ENCODE peak calls at places on chromosomes 11 and 22, in eight cellular contexts. C is renal cortical epithelial cell; P is activated CD4-positive, alpha-beta T cell treated with anti-CD3 and anti-CD28 coated beads, Interleukin-2, amount 10 ng/mL, durations not matched to agents 7 days and 5 days; J is SW 1271; K is right cardiac atrium; I is stimulated activated CD8-positive, alpha-beta memory T cell treated with anti-CD3 and anti-CD28 coated beads, Interleukin-4, amount 100 ng/mL, for 1 hour; W is fibroblast of the aortic adventitia; T is AG08396. Z is an unnamed sample.

GRCh38 chr11:65653229-65654225 is 9.2 kb downstream of the RELA start:
- DNase-seq in C (peak), P (no peak), J (no peak), K (peak), I (no peak), W (peak), T (peak), Z (peak)

GRCh38 chr11:33835143-33835878 is 56.6 kb downstream of the LMO2 start:
- DNase-seq in C (peak), P (no peak), J (peak), K (no peak), I (no peak), W (peak), T (peak), Z (peak)

GRCh38 chr11:135023499-135023898 is 611.5 kb upstream of the B3GAT1 start:
- DNase-seq in C (no peak), P (no peak), J (no peak), K (no peak), I (no peak), W (no peak), T (no peak), Z (no peak)

GRCh38 chr11:74319139-74319538 is 7.7 kb upstream of the P4HA3 start:
- DNase-seq in C (peak), P (no peak), J (peak), K (no peak), I (no peak), W (peak), T (peak), Z (no peak)

GRCh38 chr11:69018924-69019323 is 5.9 kb upstream of the MRGPRF start:
- DNase-seq in C (peak), P (no peak), J (no peak), K (no peak), I (no peak), W (peak), T (peak), Z (no peak)

GRCh38 chr11:103683581-103683980 is 352.9 kb upstream of the DDI1 start:
- DNase-seq in C (peak), P (no peak), J (no peak), K (no peak), I (no peak), W (peak), T (no peak), Z (no peak)

GRCh38 chr11:66176650-66177049 is 91.8 kb upstream of the RAB1B start:
- DNase-seq in C (no peak), P (no peak), J (no peak), K (no peak), I (no peak), W (no peak), T (no peak), Z (no peak)

GRCh38 chr11:76236092-76237026 is 30.1 kb upstream of the WNT11 start:
- DNase-seq in C (peak), P (peak), J (peak), K (peak), I (no peak), W (peak), T (peak), Z (peak)

GRCh38 chr11:71499125-71499524 is 27.9 kb upstream of the KRTAP5-7 start:
- DNase-seq in C (no peak), P (no peak), J (no peak), K (no peak), I (no peak), W (no peak), T (no peak), Z (no peak)

GRCh38 chr11:102771351-102771750 is 9.1 kb downstream of the MMP10 start:
- DNase-seq in C (no peak), P (no peak), J (no peak), K (no peak), I (no peak), W (no peak), T (no peak), Z (no peak)

GRCh38 chr22:50621491-50621880 is 6.5 kb downstream of the ARSA start:
- DNase-seq in C (no peak), P (peak), J (no peak), K (no peak), I (peak), W (no peak), T (no peak), Z (peak)

GRCh38 chr11:95999604-96000003 is 75.7 kb upstream of the MTMR2 start:
- DNase-seq in C (no peak), P (no peak), J (no peak), K (no peak), I (no peak), W (peak), T (no peak), Z (no peak)

GRCh38 chr11:72591785-72592490 is 82.3 kb downstream of the PDE2A start:
- DNase-seq in C (no peak), P (peak), J (no peak), K (peak), I (peak), W (no peak), T (no peak), Z (peak)

GRCh38 chr22:50542416-50542927 is 3.2 kb upstream of the KLHDC7B start:
- DNase-seq in C (no peak), P (peak), J (no peak), K (no peak), I (no peak), W (no peak), T (no peak), Z (no peak)

GRCh38 chr22:43481528-43482309 is 69.9 kb downstream of the MPPED1 start:
- DNase-seq in C (no peak), P (peak), J (no peak), K (peak), I (no peak), W (no peak), T (no peak), Z (peak)